ENCODE peak calls at places on chromosomes 1 and 21, in five cellular contexts. One of them, this sample, is unnamed.

GRCh38 chr1:162892916-162893714 is 32.1 kb upstream of the CCDC190 start:
- DNase-seq in heart right ventricle: no peak
- DNase-seq in sigmoid colon: no peak
- DNase-seq in GM12878: no peak
- DNase-seq in RWPE2: no peak
- DNase-seq in this sample: no peak

GRCh38 chr1:202811296-202812175 is 782 bp downstream of the PCAT6 start:
- DNase-seq in heart right ventricle: peak; percentile 22
- DNase-seq in sigmoid colon: peak; percentile 74
- DNase-seq in GM12878: no peak
- DNase-seq in RWPE2: no peak
- DNase-seq in this sample: no peak

GRCh38 chr1:17155257-17155895 is 36.1 kb upstream of the PADI2 start:
- DNase-seq in heart right ventricle: no peak
- DNase-seq in sigmoid colon: no peak
- DNase-seq in GM12878: no peak
- DNase-seq in RWPE2: peak; percentile 0
- DNase-seq in this sample: peak; percentile 8

GRCh38 chr21:40270134-40270533 is 402.9 kb downstream of the PCP4 start:
- DNase-seq in heart right ventricle: no peak
- DNase-seq in sigmoid colon: no peak
- DNase-seq in GM12878: no peak
- DNase-seq in RWPE2: no peak
- DNase-seq in this sample: no peak

GRCh38 chr1:239672256-239672655 is 285.9 kb downstream of the CHRM3 start:
- DNase-seq in heart right ventricle: no peak
- DNase-seq in sigmoid colon: no peak
- DNase-seq in GM12878: no peak
- DNase-seq in RWPE2: no peak
- DNase-seq in this sample: no peak

GRCh38 chr1:166975361-166976129 is at the start of gene ILDR2:
- DNase-seq in heart right ventricle: peak; percentile 55
- DNase-seq in sigmoid colon: peak; percentile 81
- DNase-seq in GM12878: no peak
- DNase-seq in RWPE2: no peak
- DNase-seq in this sample: peak; percentile 32

GRCh38 chr1:60342569-60342968 is 269.0 kb upstream of the C1orf87 start:
- DNase-seq in heart right ventricle: no peak
- DNase-seq in sigmoid colon: no peak
- DNase-seq in GM12878: no peak
- DNase-seq in RWPE2: no peak
- DNase-seq in this sample: no peak

GRCh38 chr21:45228171-45228641 is 59.5 kb downstream of the POFUT2 start:
- DNase-seq in heart right ventricle: no peak
- DNase-seq in sigmoid colon: peak; percentile 80
- DNase-seq in GM12878: no peak
- DNase-seq in RWPE2: no peak
- DNase-seq in this sample: no peak

GRCh38 chr21:39837861-39838359 is 29.3 kb upstream of the PCP4 start:
- DNase-seq in heart right ventricle: no peak
- DNase-seq in sigmoid colon: no peak
- DNase-seq in GM12878: no peak
- DNase-seq in RWPE2: no peak
- DNase-seq in this sample: no peak

GRCh38 chr1:48939828-48940227 is 163.1 kb upstream of the BEND5 start:
- DNase-seq in heart right ventricle: no peak
- DNase-seq in sigmoid colon: no peak
- DNase-seq in GM12878: no peak
- DNase-seq in RWPE2: no peak
- DNase-seq in this sample: no peak

GRCh38 chr1:48936436-48936835 is 159.7 kb upstream of the BEND5 start:
- DNase-seq in heart right ventricle: no peak
- DNase-seq in sigmoid colon: no peak
- DNase-seq in GM12878: no peak
- DNase-seq in RWPE2: no peak
- DNase-seq in this sample: no peak

GRCh38 chr1:48938975-48939374 is 162.3 kb upstream of the BEND5 start:
- DNase-seq in heart right ventricle: no peak
- DNase-seq in sigmoid colon: no peak
- DNase-seq in GM12878: no peak
- DNase-seq in RWPE2: no peak
- DNase-seq in this sample: no peak

GRCh38 chr1:48940354-48940753 is 163.7 kb upstream of the BEND5 start:
- DNase-seq in heart right ventricle: no peak
- DNase-seq in sigmoid colon: no peak
- DNase-seq in GM12878: no peak
- DNase-seq in RWPE2: no peak
- DNase-seq in this sample: no peak

GRCh38 chr1:48937732-48938131 is 161.0 kb upstream of the BEND5 start:
- DNase-seq in heart right ventricle: no peak
- DNase-seq in sigmoid colon: no peak
- DNase-seq in GM12878: no peak
- DNase-seq in RWPE2: no peak
- DNase-seq in this sample: no peak
- H3K9me3 ChIP-seq in heart right ventricle: no peaks in the 10 kb centered on the region
- H3K9me3 ChIP-seq in sigmoid colon: no peaks in the 10 kb centered on the region
- H3K9me3 ChIP-seq in GM12878: no peaks in the 10 kb centered on the region
- H3K9me3 ChIP-seq in RWPE2: no peaks in the 10 kb centered on the region
- H3K9me3 ChIP-seq in this sample: no peaks in the 10 kb centered on the region

GRCh38 chr1:201395936-201396335 is 3.2 kb downstream of the LAD1 start:
- DNase-seq in heart right ventricle: no peak
- DNase-seq in sigmoid colon: no peak
- DNase-seq in GM12878: no peak
- DNase-seq in RWPE2: no peak
- DNase-seq in this sample: peak; percentile 48
- H3K4me1 ChIP-seq in heart right ventricle: peaks cover 54% of the 10 kb centered on the region
- H3K4me1 ChIP-seq in sigmoid colon: peaks cover 11% of the 10 kb centered on the region
- H3K4me1 ChIP-seq in GM12878: peaks cover 12% of the 10 kb centered on the region
- H3K4me1 ChIP-seq in RWPE2: peaks cover 22% of the 10 kb centered on the region
- H3K4me1 ChIP-seq in this sample: peaks cover 7% of the 10 kb centered on the region

DNA sequence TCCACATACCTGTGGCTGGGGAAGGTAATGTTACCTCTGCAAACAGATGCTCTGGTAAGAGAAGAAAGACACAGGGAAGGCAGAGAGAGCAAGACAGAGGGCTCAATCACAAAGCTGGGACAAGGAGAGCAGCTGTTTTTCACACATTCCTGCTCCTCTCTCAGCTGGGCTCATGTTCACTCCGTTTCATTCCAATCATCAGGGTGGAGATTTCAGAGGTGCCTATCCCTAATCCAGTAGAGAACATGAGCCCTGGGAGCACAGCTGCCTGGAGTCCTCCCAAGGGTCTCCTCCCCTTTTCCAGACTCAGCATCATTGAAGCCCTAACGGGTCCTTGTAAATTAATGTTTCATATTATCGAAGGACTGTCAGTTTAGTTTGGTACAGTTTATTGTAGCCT is 19.4 kb downstream of the GADD45A start:
- DNase-seq in heart right ventricle: no peak
- DNase-seq in sigmoid colon: no peak
- DNase-seq in GM12878: no peak
- DNase-seq in RWPE2: no peak
- DNase-seq in this sample: no peak
- H3K27me3 ChIP-seq in heart right ventricle: no peaks in the 10 kb centered on the region
- H3K27me3 ChIP-seq in sigmoid colon: no peaks in the 10 kb centered on the region
- H3K27me3 ChIP-seq in GM12878: no peaks in the 10 kb centered on the region
- H3K27me3 ChIP-seq in RWPE2: no peaks in the 10 kb centered on the region
- H3K27me3 ChIP-seq in this sample: no peaks in the 10 kb centered on the region

GRCh38 chr1:49971088-49971487 is 52.7 kb downstream of the AGBL4 start:
- DNase-seq in heart right ventricle: no peak
- DNase-seq in sigmoid colon: no peak
- DNase-seq in GM12878: no peak
- DNase-seq in RWPE2: no peak
- DNase-seq in this sample: no peak
- H3K9me3 ChIP-seq in heart right ventricle: no peaks in the 10 kb centered on the region
- H3K9me3 ChIP-seq in sigmoid colon: no peaks in the 10 kb centered on the region
- H3K9me3 ChIP-seq in GM12878: no peaks in the 10 kb centered on the region
- H3K9me3 ChIP-seq in RWPE2: no peaks in the 10 kb centered on the region
- H3K9me3 ChIP-seq in this sample: no peaks in the 10 kb centered on the region

This sample was measured in small intestine.